ENCODE peak calls at places on chromosome 13, in seven cellular contexts. X is tibial artery, A is thoracic aorta, H is cardiac muscle cell, F is heart right ventricle, C is MM.1S, U is A673. B is an unnamed sample. For H3K4me1, the result is how much of the 10 kb centered on the place peaks cover.

GRCh38 chr13:113970810-113971470 is 2.9 kb downstream of the C13orf46 start:
- DNase-seq in H (no peak), U (no peak), X (peak), C (no peak), F (peak), A (peak), B (no peak)

GRCh38 chr13:36475468-36475867 is 43.2 kb downstream of the CCNA1 start:
- DNase-seq in H (no peak), A (no peak), F (no peak), U (peak), C (no peak), X (no peak), B (no peak)

GRCh38 chr13:113105032-113105993 is at the start of gene F7:
- DNase-seq in F (no peak), X (no peak), C (no peak), A (no peak), H (no peak), U (no peak), B (peak)

GRCh38 chr13:111573362-111573761 is 252.9 kb downstream of the TEX29 start:
- DNase-seq in A (no peak), H (no peak), X (no peak), F (no peak), C (no peak), U (no peak), B (no peak)

GRCh38 chr13:105603283-105603682 is 932.2 kb downstream of the EFNB2 start:
- DNase-seq in A (no peak), F (no peak), U (no peak), H (no peak), X (no peak), C (no peak), B (peak)

GRCh38 chr13:110624766-110625756 is 9.7 kb downstream of the NAXD start:
- DNase-seq in C (no peak), U (no peak), H (no peak), A (no peak), F (no peak), X (no peak), B (no peak)

GRCh38 chr13:110268576-110269185 is 38.3 kb downstream of the COL4A1 start:
- DNase-seq in C (no peak), F (no peak), A (no peak), H (no peak), X (no peak), U (no peak), B (no peak)

GRCh38 chr13:81929988-81930387 is 1589.1 kb upstream of the SPRY2 start:
- DNase-seq in C (no peak), U (peak), H (peak), A (no peak), F (no peak), X (no peak), B (no peak)

GRCh38 chr13:23695711-23696512 is 125.7 kb downstream of the TNFRSF19 start:
- DNase-seq in H (no peak), X (no peak), U (no peak), F (peak), C (no peak), A (no peak), B (no peak)

GRCh38 chr13:87678353-87678752 is 7.2 kb downstream of the SLITRK5 start:
- DNase-seq in U (no peak), H (no peak), F (no peak), X (no peak), C (peak), A (no peak), B (no peak)

GRCh38 chr13:49690133-49690989 is 925 bp downstream of the EBPL start:
- DNase-seq in A (no peak), C (no peak), X (no peak), U (peak), F (no peak), H (no peak), B (peak)

GRCh38 chr13:42602910-42603309 is 29.0 kb downstream of the TNFSF11 start:
- DNase-seq in C (peak), X (no peak), F (no peak), U (no peak), H (no peak), A (no peak), B (no peak)

GRCh38 chr13:112819816-112820215 is 130.0 kb downstream of the ATP11A start:
- DNase-seq in A (no peak), F (no peak), C (no peak), H (peak), X (peak), U (no peak), B (no peak)

GRCh38 chr13:50543767-50544166 is 299.7 kb downstream of the DLEU7 start:
- DNase-seq in C (no peak), H (no peak), F (no peak), X (no peak), A (no peak), U (peak), B (no peak)

GRCh38 chr13:25971499-25972145 is 80.2 kb downstream of the SHISA2 start:
- DNase-seq in U (no peak), H (no peak), F (no peak), A (no peak), C (no peak), X (no peak), B (no peak)

GRCh38 chr13:94480672-94481145 is 1.2 kb upstream of the DCT start:
- DNase-seq in A (no peak), H (no peak), F (peak), X (no peak), C (no peak), U (no peak), B (no peak)

GRCh38 chr13:110869805-110870706 is 44.8 kb downstream of the ANKRD10 start:
- DNase-seq in U (peak), X (peak), C (no peak), A (peak), H (peak), F (peak), B (peak)

GRCh38 chr13:34152996-34153395 is 335.0 kb downstream of the RFC3 start:
- DNase-seq in F (no peak), C (no peak), X (no peak), A (no peak), U (no peak), H (no peak), B (no peak)

GRCh38 chr13:85724554-85725432 is 74.4 kb downstream of the SLITRK6 start:
- DNase-seq in C (no peak), U (no peak), H (no peak), X (no peak), A (no peak), F (no peak), B (no peak)

GRCh38 chr13:89899302-89900103 is 1448.0 kb upstream of the MIR17HG start:
- DNase-seq in X (no peak), C (no peak), U (no peak), A (no peak), H (no peak), F (no peak), B (no peak)

GRCh38 chr13:53783466-53783865 is 754.9 kb downstream of the OLFM4 start:
- DNase-seq in A (no peak), X (no peak), U (no peak), H (no peak), F (no peak), C (no peak), B (no peak)

GRCh38 chr13:28037399-28037798 is 48.9 kb upstream of the URAD start:
- DNase-seq in H (no peak), U (no peak), A (no peak), F (no peak), C (no peak), X (no peak), B (no peak)

GRCh38 chr13:67299072-67299635 is 69.0 kb upstream of the PCDH9 start:
- DNase-seq in H (no peak), A (no peak), F (no peak), X (no peak), U (no peak), C (no peak), B (no peak)

GRCh38 chr13:73519720-73520119 is 460.9 kb downstream of the KLF5 start:
- DNase-seq in U (no peak), X (no peak), F (no peak), A (no peak), H (no peak), C (no peak), B (no peak)

GRCh38 chr13:111515648-111516047 is 195.2 kb downstream of the TEX29 start:
- DNase-seq in A (no peak), U (no peak), F (no peak), H (no peak), X (no peak), C (no peak), B (no peak)

GRCh38 chr13:112066624-112067004 is 335 bp upstream of the SOX1 start:
- DNase-seq in X (no peak), C (no peak), A (no peak), F (peak), H (peak), U (peak), B (no peak)

GRCh38 chr13:50357586-50358118 is 342.4 kb downstream of the KCNRG start:
- DNase-seq in U (no peak), H (no peak), X (no peak), C (no peak), F (no peak), A (no peak), B (peak)

GRCh38 chr13:72805663-72806341 is 23.9 kb downstream of the PIBF1 start:
- DNase-seq in F (no peak), U (peak), A (no peak), H (no peak), C (no peak), X (no peak), B (no peak)

GRCh38 chr13:36915106-36915505 is 4.9 kb downstream of the SMAD9 start:
- DNase-seq in F (no peak), A (no peak), U (peak), C (no peak), X (no peak), H (no peak), B (no peak)

GRCh38 chr13:74114202-74114601 is 20.0 kb downstream of the KLF12 start:
- DNase-seq in C (no peak), U (no peak), H (no peak), A (no peak), X (no peak), F (no peak), B (no peak)

GRCh38 chr13:108897955-108898354 is 268.5 kb downstream of the MYO16 start:
- DNase-seq in X (no peak), U (no peak), A (no peak), F (no peak), C (no peak), H (no peak), B (no peak)
- TF ChIP-seq CTCF in X (no peak), U (no peak), A (no peak), F (no peak), C (no peak), H (no peak), B (no peak)

DNA sequence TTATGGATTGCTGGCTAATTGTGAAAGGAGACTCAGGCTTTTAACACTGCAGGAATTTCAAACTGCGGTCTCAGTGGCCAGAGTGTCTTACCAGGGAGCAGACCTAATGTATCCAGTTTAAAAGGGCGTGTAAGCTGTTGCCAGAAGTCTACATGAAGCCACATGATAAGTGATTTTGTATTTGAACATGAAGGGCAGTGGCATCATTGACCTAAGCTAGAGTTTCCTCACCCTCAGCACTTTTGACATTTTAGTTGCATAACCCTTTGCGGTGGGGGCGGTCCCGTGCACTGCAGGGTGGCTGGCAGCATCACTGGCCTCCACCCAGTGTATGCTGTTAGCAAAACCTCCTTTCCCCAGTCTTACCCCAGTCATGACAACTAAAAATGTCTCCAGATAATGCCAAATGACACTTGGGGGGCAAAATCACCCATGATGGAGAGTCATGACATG is 23.7 kb upstream of the GPR18 start:
- DNase-seq in H (no peak), X (peak), F (peak), U (no peak), C (no peak), A (peak), B (no peak)
- H3K4me1 ChIP-seq in H (under half), X (under half), F (under half), U (under half), C (under half), A (under half), B (under half)

GRCh38 chr13:83333614-83334388 is 548.5 kb downstream of the SLITRK1 start:
- DNase-seq in F (no peak), X (no peak), H (no peak), A (no peak), U (no peak), C (no peak), B (no peak)
- TF ChIP-seq CTCF in F (no peak), X (no peak), H (no peak), A (no peak), U (no peak), C (no peak), B (no peak)

GRCh38 chr13:41060723-41061074 is 610 bp upstream of the WBP4 start:
- DNase-seq in U (peak), X (peak), F (peak), C (peak), H (peak), A (peak), B (peak)
- H3K4me1 ChIP-seq in U (under half), X (under half), F (under half), C (under half), H (under half), A (half or more), B (under half)

GRCh38 chr13:78238911-78239310 is 320.3 kb upstream of the EDNRB start:
- DNase-seq in X (no peak), H (no peak), C (no peak), F (no peak), U (no peak), A (no peak), B (no peak)

GRCh38 chr13:78247362-78247761 is 328.7 kb upstream of the EDNRB start:
- DNase-seq in A (no peak), U (peak), H (no peak), F (no peak), C (peak), X (no peak), B (no peak)

GRCh38 chr13:78239681-78240080 is 321.1 kb upstream of the EDNRB start:
- DNase-seq in C (no peak), A (no peak), F (no peak), H (no peak), X (no peak), U (peak), B (no peak)

DNA sequence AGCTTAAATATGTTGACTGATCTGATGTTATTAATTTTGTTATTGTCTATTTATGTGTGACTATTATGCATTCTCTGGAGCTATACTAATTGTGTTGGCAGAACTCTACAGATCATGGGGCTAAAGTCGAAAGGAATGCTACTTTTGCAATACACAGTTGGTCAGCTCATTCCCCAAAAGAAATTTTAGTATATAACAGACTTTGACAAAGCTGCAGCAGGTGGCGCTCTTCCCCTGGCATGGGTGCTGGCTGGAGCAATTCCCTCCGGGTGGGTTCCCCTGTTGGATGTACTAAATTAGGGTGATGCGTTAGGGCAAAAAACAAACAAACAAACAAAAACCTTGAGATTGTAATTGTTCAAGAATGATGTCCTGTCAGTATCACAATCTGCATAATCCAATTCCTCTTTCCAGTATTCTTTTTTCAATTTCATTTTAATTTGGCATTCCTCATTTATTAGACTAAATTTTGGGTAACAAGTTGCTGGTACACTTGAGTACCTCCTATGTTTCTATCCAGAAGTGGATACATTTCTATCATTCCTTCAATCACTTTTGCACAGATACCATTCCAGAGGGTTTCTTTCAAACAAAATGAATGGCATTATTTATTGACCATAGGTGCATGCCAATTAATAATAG is 322.8 kb upstream of the EDNRB start:
- DNase-seq in A (no peak), U (peak), X (no peak), F (peak), C (peak), H (peak), B (peak)
- TF ChIP-seq CTCF in A (no peak), U (peak), X (no peak), F (peak), C (peak), H (peak), B (peak)

DNA sequence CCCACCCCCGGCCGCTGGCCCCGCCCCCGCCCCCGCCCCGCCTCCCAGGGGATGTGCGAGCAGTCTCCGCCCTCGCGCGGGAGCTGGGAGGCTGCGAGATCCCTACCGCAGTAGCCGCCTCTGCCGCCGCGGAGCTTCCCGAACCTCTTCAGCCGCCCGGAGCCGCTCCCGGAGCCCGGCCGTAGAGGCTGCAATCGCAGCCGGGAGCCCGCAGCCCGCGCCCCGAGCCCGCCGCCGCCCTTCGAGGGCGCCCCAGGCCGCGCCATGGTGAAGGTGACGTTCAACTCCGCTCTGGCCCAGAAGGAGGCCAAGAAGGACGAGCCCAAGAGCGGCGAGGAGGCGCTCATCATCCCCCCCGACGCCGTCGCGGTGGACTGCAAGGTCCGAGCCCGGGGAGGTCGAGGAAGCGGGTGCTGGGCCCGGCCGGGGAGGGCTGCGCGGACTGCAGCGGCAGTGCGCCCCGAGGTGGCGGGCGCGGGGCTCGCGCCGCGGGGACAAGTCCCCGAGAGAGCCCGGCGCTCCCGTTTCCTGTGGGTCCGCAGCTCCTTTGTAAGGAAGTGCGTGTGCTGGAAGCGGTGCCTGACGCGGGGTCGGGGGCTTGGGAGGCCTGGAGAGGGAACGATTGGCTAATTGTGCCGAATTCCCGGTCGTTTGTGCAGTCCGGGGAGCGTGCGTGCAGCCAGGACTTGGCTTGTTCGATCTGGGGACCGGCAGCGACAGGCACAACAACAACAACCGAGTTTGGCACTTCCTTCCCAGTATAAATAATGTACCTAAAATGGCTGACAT is at the start of gene ITM2B:
- DNase-seq in A (no peak), U (peak), H (peak), X (peak), F (peak), C (peak), B (peak)
- H3K4me1 ChIP-seq in A (under half), U (under half), H (under half), X (under half), F (under half), C (under half), B (under half)

DNA sequence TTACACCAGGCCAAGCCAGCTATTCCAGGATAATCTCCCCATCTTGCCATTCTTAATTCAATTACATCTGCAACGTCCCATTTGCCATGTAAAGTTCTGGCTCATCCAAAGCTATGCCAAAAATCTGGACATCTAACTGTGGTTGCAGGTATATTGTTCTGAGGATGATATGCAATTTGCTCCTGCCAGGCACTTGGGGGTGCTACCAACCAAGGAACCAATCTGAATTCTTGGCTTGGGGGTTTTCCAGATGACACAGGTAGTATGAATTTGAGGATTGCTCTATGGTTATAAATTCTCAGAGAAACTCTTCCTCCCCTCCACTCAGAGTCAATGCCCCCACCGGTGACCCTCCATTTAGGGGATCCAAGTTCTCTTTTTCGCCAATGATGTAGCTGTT is 33.0 kb downstream of the CRYL1 start:
- DNase-seq in H (peak), U (peak), X (no peak), A (no peak), F (no peak), C (no peak), B (peak)
- TF ChIP-seq CTCF in H (peak), U (peak), X (peak), A (no peak), F (peak), C (peak), B (peak)

B was measured in BE2C.